ENCODE peak calls at places on chromosomes 4 and X, in nine cellular contexts. Y is CD8-positive, alpha-beta memory T cell; K is right cardiac atrium; G is lower lobe of right lung; U is mucosa of descending colon; F is PC-3; H is thyroid gland; J is colonic mucosa; V is breast epithelium. S is an unnamed sample. For H3K4me1, the result is how much of the 10 kb centered on the place peaks cover.

GRCh38 chr4:3607690-3608514 is 75.7 kb upstream of the LRPAP1 start:
- DNase-seq in Y (no peak), K (no peak), G (no peak), U (no peak), F (no peak), H (no peak), J (no peak), V (no peak), S (no peak)

GRCh38 chr4:8005814-8006215 is 66.2 kb upstream of the AFAP1 start:
- DNase-seq in Y (no peak), K (peak), G (no peak), U (peak), F (no peak), H (no peak), J (no peak), V (no peak), S (no peak)

GRCh38 chr4:25823632-25824031 is 39.2 kb downstream of the SEL1L3 start:
- DNase-seq in Y (no peak), K (no peak), G (no peak), U (no peak), F (no peak), H (no peak), J (no peak), V (no peak), S (no peak)

GRCh38 chrX:1524874-1525582 is 12.0 kb downstream of the P2RY8 start:
- DNase-seq in Y (no peak), K (no peak), G (no peak), U (no peak), F (no peak), H (no peak), J (no peak), V (no peak), S (peak)

GRCh38 chrX:103756736-103757135 is 19.9 kb upstream of the PLP1 start:
- DNase-seq in Y (no peak), K (no peak), G (no peak), U (no peak), F (no peak), H (peak), J (no peak), V (no peak), S (no peak)

GRCh38 chr4:53656421-53656981 is 65.2 kb upstream of the LNX1 start:
- DNase-seq in Y (no peak), K (peak), G (no peak), U (no peak), F (peak), H (no peak), J (no peak), V (no peak), S (no peak)

GRCh38 chr4:169900241-169900845 is 125.9 kb downstream of the MFAP3L start:
- DNase-seq in Y (no peak), K (no peak), G (no peak), U (no peak), F (peak), H (no peak), J (no peak), V (no peak), S (no peak)

GRCh38 chr4:2394544-2394943 is 23.9 kb downstream of the ZFYVE28 start:
- DNase-seq in Y (no peak), K (no peak), G (no peak), U (peak), F (no peak), H (no peak), J (no peak), V (no peak), S (no peak)

GRCh38 chrX:17552251-17552650 is 177.3 kb downstream of the NHS start:
- DNase-seq in Y (no peak), K (no peak), G (no peak), U (no peak), F (peak), H (no peak), J (no peak), V (no peak), S (no peak)

GRCh38 chr4:165343353-165344191 is 16.1 kb downstream of the MSMO1 start:
- DNase-seq in Y (peak), K (peak), G (no peak), U (no peak), F (peak), H (peak), J (no peak), V (no peak), S (no peak)

GRCh38 chr4:145772347-145772746 is 92.4 kb downstream of the C4orf51 start:
- DNase-seq in Y (no peak), K (no peak), G (no peak), U (no peak), F (no peak), H (no peak), J (no peak), V (no peak), S (no peak)

GRCh38 chr4:112058433-112058832 is 86.8 kb upstream of the FAM241A start:
- DNase-seq in Y (no peak), K (no peak), G (no peak), U (no peak), F (no peak), H (no peak), J (no peak), V (no peak), S (no peak)

GRCh38 chrX:21757960-21758359 is at the start of gene SMPX:
- DNase-seq in Y (no peak), K (peak), G (no peak), U (no peak), F (no peak), H (no peak), J (no peak), V (no peak), S (no peak)
- H3K4me3 ChIP-seq in Y (no peak), K (peak), G (no peak), U (no peak), F (no peak), H (no peak), J (no peak), V (no peak), S (no peak)

GRCh38 chrX:145843196-145843595 is 25.6 kb downstream of the SLITRK2 start:
- DNase-seq in Y (no peak), K (peak), G (no peak), U (no peak), F (no peak), H (no peak), J (no peak), V (no peak), S (no peak)

GRCh38 chrX:145848451-145848850 is 30.8 kb downstream of the SLITRK2 start:
- DNase-seq in Y (no peak), K (no peak), G (no peak), U (no peak), F (no peak), H (peak), J (no peak), V (no peak), S (no peak)

GRCh38 chrX:145844886-145845285 is 27.3 kb downstream of the SLITRK2 start:
- DNase-seq in Y (no peak), K (no peak), G (no peak), U (no peak), F (no peak), H (no peak), J (no peak), V (no peak), S (no peak)

GRCh38 chrX:145853181-145853580 is 35.6 kb downstream of the SLITRK2 start:
- DNase-seq in Y (no peak), K (no peak), G (no peak), U (no peak), F (no peak), H (no peak), J (no peak), V (no peak), S (no peak)

DNA sequence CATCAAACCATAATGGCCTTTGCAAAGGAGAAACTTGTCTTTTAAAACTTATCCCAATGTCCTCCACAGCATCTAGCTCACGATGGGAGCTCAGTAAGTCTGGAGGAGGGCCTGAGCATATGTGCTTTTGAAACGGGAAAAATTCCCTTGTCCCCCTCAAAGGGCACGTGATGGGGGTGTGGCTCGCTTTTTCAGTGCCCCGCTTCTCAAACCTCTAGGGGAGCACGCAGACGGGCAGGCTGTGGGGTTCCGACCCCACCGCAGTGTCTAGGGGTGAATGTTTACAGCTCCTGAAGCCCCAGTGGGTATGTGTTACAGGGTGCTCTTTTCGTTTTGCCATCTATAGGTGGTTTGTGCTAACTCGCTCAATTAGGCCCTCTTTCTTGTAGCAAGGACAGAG is 31.2 kb downstream of the SLITRK2 start:
- DNase-seq in Y (no peak), K (no peak), G (no peak), U (no peak), F (no peak), H (no peak), J (no peak), V (no peak), S (no peak)
- H3K4me1 ChIP-seq in Y (under half), K (under half), G (under half), U (under half), F (under half), H (under half), J (under half), V (under half), S (under half)

GRCh38 chr4:92305878-92306520 is 2.2 kb downstream of the GRID2 start:
- DNase-seq in Y (no peak), K (peak), G (no peak), U (no peak), F (peak), H (no peak), J (no peak), V (no peak), S (peak)
- H3K4me3 ChIP-seq in Y (no peak), K (peak), G (peak), U (no peak), F (peak), H (peak), J (peak), V (peak), S (peak)

DNA sequence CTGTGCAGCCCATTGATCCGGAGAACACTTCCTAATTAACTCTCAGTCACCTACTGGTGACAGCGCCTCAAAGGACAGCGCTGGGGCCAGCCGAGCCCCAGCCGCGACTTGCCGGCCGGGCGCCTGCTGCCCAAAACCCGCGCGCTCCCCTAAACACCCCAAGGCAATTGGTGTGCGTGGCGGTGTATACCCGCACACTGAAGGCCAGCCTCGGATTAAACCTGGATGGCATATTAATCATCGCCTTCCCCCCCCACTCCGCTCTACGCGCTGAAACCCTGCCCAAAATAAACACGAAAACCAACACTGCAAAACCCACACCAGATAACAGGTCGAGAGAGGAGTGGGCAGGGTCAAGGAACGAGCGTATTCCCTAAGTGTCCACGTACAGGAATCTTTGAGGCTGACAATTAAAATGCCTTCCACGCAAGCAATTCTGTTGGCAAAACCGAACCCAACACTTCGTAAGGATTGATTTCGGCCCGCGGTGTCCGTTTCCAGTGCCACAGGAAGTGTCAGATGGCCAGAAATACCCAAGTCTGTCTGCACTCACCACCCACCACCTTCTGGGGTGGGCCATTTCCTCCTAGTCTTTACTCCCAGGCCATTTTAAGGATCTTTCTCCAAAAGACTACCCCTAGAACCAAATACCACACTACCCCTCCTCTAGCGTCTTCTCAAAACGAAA is 2.7 kb downstream of the BCOR start:
- DNase-seq in Y (no peak), K (no peak), G (no peak), U (no peak), F (peak), H (no peak), J (no peak), V (no peak), S (no peak)
- H3K4me1 ChIP-seq in Y (under half), K (under half), G (under half), U (under half), F (under half), H (under half), J (under half), V (under half), S (under half)

GRCh38 chr4:151013944-151014343 is 1.1 kb downstream of the LRBA start:
- DNase-seq in Y (no peak), K (no peak), G (no peak), U (no peak), F (no peak), H (no peak), J (no peak), V (no peak), S (no peak)
- H3K4me3 ChIP-seq in Y (peak), K (peak), G (peak), U (peak), F (peak), H (peak), J (peak), V (peak), S (peak)